ENCODE peak calls at places on chromosome 20, in ten cellular contexts. H is IMR-90, D is stomach, S is ovary, I is H1, U is heart left ventricle, X is tibial nerve, K is body of pancreas, A is endothelial cell of umbilical vein, L is HCT116. F is an unnamed sample.

GRCh38 chr20:58043866-58044140 is 184.7 kb downstream of the ANKRD60 start:
- DNase-seq in S (no peak), D (no peak), H (no peak), I (no peak), X (no peak), A (no peak), K (no peak), L (no peak), U (no peak), F (no peak)

GRCh38 chr20:24458441-24458840 is 11.0 kb upstream of the SYNDIG1 start:
- DNase-seq in I (no peak), X (no peak), D (no peak), L (no peak), K (no peak), U (no peak), H (no peak), S (no peak), A (no peak), F (no peak)

GRCh38 chr20:4962257-4962855 is 39.0 kb downstream of the SLC23A2 start:
- DNase-seq in K (no peak), I (no peak), L (no peak), S (no peak), A (no peak), X (no peak), H (no peak), D (no peak), U (no peak), F (peak; percentile 54)

GRCh38 chr20:10716855-10717254 is 43.1 kb upstream of the JAG1 start:
- DNase-seq in K (no peak), H (peak; percentile 48), U (no peak), S (no peak), D (no peak), X (no peak), A (peak; percentile 63), I (no peak), L (no peak), F (no peak)

GRCh38 chr20:1434571-1435336 is 31.9 kb downstream of the NSFL1C start:
- DNase-seq in I (no peak), D (peak; percentile 30), H (peak; percentile 92), S (no peak), K (peak; percentile 56), L (no peak), U (peak; percentile 42), X (peak; percentile 53), A (peak; percentile 92), F (no peak)

GRCh38 chr20:37362231-37362792 is 16.4 kb downstream of the SRC start:
- DNase-seq in X (no peak), K (no peak), D (no peak), A (no peak), S (peak; percentile 21), L (no peak), I (no peak), U (no peak), H (no peak), F (no peak)

GRCh38 chr20:25418779-25419178 is 11.3 kb downstream of the GINS1 start:
- DNase-seq in D (no peak), I (no peak), U (no peak), S (no peak), X (no peak), L (no peak), K (no peak), H (peak; percentile 69), A (no peak), F (no peak)

GRCh38 chr20:17643531-17644188 is 38.4 kb downstream of the RRBP1 start:
- DNase-seq in D (no peak), H (no peak), S (no peak), U (no peak), L (no peak), K (no peak), I (no peak), X (no peak), A (peak; percentile 19), F (no peak)

DNA sequence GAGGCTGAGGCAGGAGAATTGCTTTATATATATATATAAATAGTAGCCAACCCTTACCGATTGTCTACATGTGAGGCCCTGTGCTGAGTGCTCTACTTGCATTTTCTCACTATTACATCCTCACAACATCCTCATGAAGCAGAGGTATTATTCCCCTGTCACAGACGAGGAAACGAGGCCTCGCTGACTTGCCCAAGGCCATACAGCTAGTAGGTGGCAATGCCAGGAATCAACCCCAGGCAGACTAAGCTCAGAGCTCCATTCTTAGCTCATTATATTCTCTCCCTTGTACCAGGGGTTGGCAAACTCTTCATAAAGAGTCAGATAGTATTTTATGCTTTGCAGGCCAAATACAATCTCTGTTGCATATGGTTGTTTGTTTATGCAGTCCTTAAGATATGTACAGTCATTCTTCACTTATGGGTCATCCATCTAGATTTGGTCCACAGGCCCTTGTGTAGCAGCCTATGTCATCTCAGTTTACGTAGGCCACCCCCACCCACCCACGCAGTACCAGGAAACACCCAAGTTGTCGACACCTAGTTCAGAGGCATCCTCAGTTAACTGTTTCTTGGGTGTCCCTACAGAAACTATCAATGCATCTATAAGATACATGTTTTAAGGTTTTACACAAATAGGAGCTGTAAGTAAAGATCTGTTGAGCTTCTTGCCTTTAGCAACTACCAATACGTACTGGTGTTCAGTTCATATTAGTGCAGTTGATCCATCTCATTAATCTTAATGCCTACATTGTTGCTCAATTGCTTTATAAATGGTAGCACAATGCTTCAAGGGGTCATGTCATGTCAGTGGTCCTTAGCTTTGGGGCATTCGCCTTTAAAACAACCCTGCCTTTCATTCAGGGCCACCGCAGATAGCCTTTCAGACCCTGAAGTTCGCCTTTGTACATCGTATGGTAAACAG is 3.0 kb downstream of the CASS4 start:
- DNase-seq in U (peak; percentile 8), L (no peak), I (no peak), X (no peak), A (no peak), D (no peak), S (no peak), H (peak; percentile 97), K (no peak), F (no peak)
- H3K27ac ChIP-seq in U (no peak overlapping the region), L (no peak overlapping the region), I (no peak overlapping the region), X (no peak overlapping the region), A (no peak overlapping the region), D (no peak overlapping the region), S (no peak overlapping the region), H (peak overlapping the region; percentile 88), K (no peak overlapping the region), F (peak overlapping the region; percentile 15)

GRCh38 chr20:64035066-64035932 is 683 bp upstream of the C20orf204 start:
- DNase-seq in L (no peak), I (no peak), K (no peak), U (no peak), X (no peak), D (no peak), S (no peak), A (no peak), H (no peak), F (no peak)
- TF ChIP-seq POLR2A in L (no peak), I (no peak), K (no peak), U (no peak), X (no peak), D (no peak), S (no peak), A (peak; percentile 15), H (no peak), F (no peak)

GRCh38 chr20:49985157-49985556 is 2.4 kb downstream of the SNAI1 start:
- DNase-seq in H (no peak), A (no peak), S (no peak), K (no peak), X (no peak), D (no peak), U (no peak), L (no peak), I (no peak), F (no peak)

GRCh38 chr20:49986049-49986448 is 3.3 kb downstream of the SNAI1 start:
- DNase-seq in L (no peak), I (no peak), A (no peak), U (no peak), D (no peak), S (no peak), K (no peak), X (no peak), H (no peak), F (no peak)

GRCh38 chr20:49987015-49987867 is 4.5 kb downstream of the SNAI1 start:
- DNase-seq in K (no peak), U (no peak), A (no peak), H (peak; percentile 50), L (no peak), S (no peak), X (no peak), D (no peak), I (no peak), F (no peak)

GRCh38 chr20:49984426-49985153 is 1.8 kb downstream of the SNAI1 start:
- DNase-seq in S (no peak), D (no peak), X (no peak), L (no peak), U (no peak), H (no peak), I (no peak), K (no peak), A (no peak), F (no peak)

DNA sequence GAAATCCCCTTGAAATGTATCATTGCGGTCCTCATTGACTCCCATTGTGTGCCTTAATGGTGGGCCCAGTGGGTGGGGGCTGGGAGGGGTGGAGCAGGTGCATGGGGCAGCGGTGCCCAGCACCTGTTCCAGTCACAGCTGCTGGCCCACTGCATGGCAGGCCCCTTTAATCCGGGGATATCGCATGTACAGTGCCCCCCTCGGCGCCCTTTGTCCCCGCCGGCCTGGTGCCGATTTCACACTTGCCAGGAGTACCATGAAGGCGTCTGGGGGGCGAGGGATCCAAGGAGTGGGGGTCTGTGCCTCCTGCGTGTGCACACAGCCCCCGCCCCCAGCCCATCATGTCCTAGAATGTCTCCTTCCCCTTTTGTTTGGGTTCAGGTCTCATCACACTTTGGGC is 2.8 kb downstream of the SNAI1 start:
- DNase-seq in I (no peak), U (no peak), D (no peak), H (no peak), X (no peak), A (no peak), L (no peak), K (no peak), S (no peak), F (no peak)
- H3K4me3 ChIP-seq in I (peak overlapping the region; percentile 33), U (peak overlapping the region; percentile 48), D (peak overlapping the region; percentile 49), H (peak overlapping the region; percentile 32), X (peak overlapping the region; percentile 1), A (peak overlapping the region; percentile 49), L (no peak overlapping the region), K (no peak overlapping the region), S (no peak overlapping the region), F (peak overlapping the region; percentile 46)

GRCh38 chr20:44547419-44547818 is 25.5 kb upstream of the SERINC3 start:
- DNase-seq in U (no peak), D (no peak), I (no peak), K (no peak), L (no peak), A (no peak), H (no peak), S (no peak), X (no peak), F (no peak)

GRCh38 chr20:44552568-44552949 is 29.8 kb upstream of the PKIG start:
- DNase-seq in X (no peak), H (no peak), A (no peak), U (no peak), L (no peak), K (no peak), I (no peak), D (no peak), S (no peak), F (no peak)

GRCh38 chr20:44548171-44548678 is 26.4 kb upstream of the SERINC3 start:
- DNase-seq in H (no peak), U (no peak), L (no peak), A (peak; percentile 79), S (no peak), D (no peak), I (no peak), K (no peak), X (no peak), F (no peak)

GRCh38 chr20:44552039-44552438 is 30.2 kb upstream of the SERINC3 start:
- DNase-seq in A (peak; percentile 35), X (no peak), K (no peak), H (no peak), D (no peak), I (no peak), L (no peak), U (no peak), S (no peak), F (no peak)

GRCh38 chr20:44549123-44549522 is 27.3 kb upstream of the SERINC3 start:
- DNase-seq in U (no peak), L (no peak), S (no peak), H (peak; percentile 22), I (no peak), A (peak; percentile 81), X (no peak), K (no peak), D (no peak), F (no peak)
- H3K27ac ChIP-seq in U (peak overlapping the region; percentile 15), L (no peak overlapping the region), S (no peak overlapping the region), H (no peak overlapping the region), I (no peak overlapping the region), A (peak overlapping the region; percentile 74), X (no peak overlapping the region), K (no peak overlapping the region), D (peak overlapping the region; percentile 60), F (no peak overlapping the region)

F was measured in Peyer's patch.